ENCODE peak calls at places on chromosomes 2 and 18, in eight cellular contexts. M, E, A, Z, P, S, D and L are unnamed samples.

GRCh38 chr2:235868224-235868623 is 300.0 kb downstream of the GBX2 start:
- DNase-seq in M (no peak), E (no peak), A (no peak), Z (no peak), P (no peak), S (no peak), D (peak), L (no peak)

GRCh38 chr2:4898706-4899105 is 793.5 kb upstream of the SOX11 start:
- DNase-seq in M (peak), E (no peak), A (no peak), Z (no peak), P (no peak), S (no peak), D (peak), L (no peak)

GRCh38 chr18:48750485-48751175 is 200.1 kb downstream of the SMAD7 start:
- DNase-seq in M (no peak), E (no peak), A (no peak), Z (no peak), P (no peak), S (no peak), D (peak), L (no peak)

GRCh38 chr2:181790716-181791649 is 100.5 kb upstream of the ITPRID2 start:
- DNase-seq in M (peak), E (peak), A (no peak), Z (no peak), P (peak), S (no peak), D (peak), L (no peak)

GRCh38 chr2:187549193-187549592 is 5.0 kb downstream of the TFPI start:
- DNase-seq in M (no peak), E (no peak), A (no peak), Z (no peak), P (no peak), S (no peak), D (no peak), L (no peak)

GRCh38 chr18:10604178-10604577 is 78.4 kb downstream of the NAPG start:
- DNase-seq in M (no peak), E (no peak), A (no peak), Z (no peak), P (no peak), S (no peak), D (no peak), L (no peak)

GRCh38 chr18:3514312-3515216 is 64.6 kb downstream of the TGIF1 start:
- DNase-seq in M (no peak), E (no peak), A (no peak), Z (no peak), P (no peak), S (no peak), D (no peak), L (no peak)

GRCh38 chr2:143513081-143513480 is 383.9 kb downstream of the ARHGAP15 start:
- DNase-seq in M (peak), E (no peak), A (no peak), Z (no peak), P (no peak), S (no peak), D (peak), L (peak)

GRCh38 chr2:85243101-85244072 is 84.4 kb downstream of the TGOLN2 start:
- DNase-seq in M (no peak), E (no peak), A (peak), Z (peak), P (peak), S (no peak), D (no peak), L (peak)

GRCh38 chr2:237213325-237214040 is 127.8 kb downstream of the COPS8 start:
- DNase-seq in M (peak), E (no peak), A (no peak), Z (no peak), P (no peak), S (no peak), D (peak), L (no peak)

GRCh38 chr2:51795248-51795888 is 763.4 kb upstream of the NRXN1 start:
- DNase-seq in M (no peak), E (no peak), A (no peak), Z (no peak), P (no peak), S (no peak), D (no peak), L (peak)

GRCh38 chr2:226656367-226656766 is 143.3 kb downstream of the IRS1 start:
- DNase-seq in M (peak), E (no peak), A (no peak), Z (no peak), P (no peak), S (no peak), D (no peak), L (no peak)

GRCh38 chr2:14288016-14288415 is 344.5 kb upstream of the LRATD1 start:
- DNase-seq in M (no peak), E (no peak), A (no peak), Z (no peak), P (no peak), S (no peak), D (no peak), L (no peak)

GRCh38 chr2:127360242-127360641 is 27.5 kb downstream of the MAP3K2 start:
- DNase-seq in M (no peak), E (no peak), A (no peak), Z (no peak), P (no peak), S (no peak), D (no peak), L (no peak)